ENCODE peak calls at places on chromosomes 4 and X, in four cellular contexts. One of them, this sample, is unnamed.

GRCh38 chrX:135396566-135396965 is 25.2 kb upstream of the SMIM10L2A start:
- DNase-seq in IMR-90: no peak
- DNase-seq in keratinocyte: no peak
- DNase-seq in PC-3: no peak
- DNase-seq in this sample: no peak

GRCh38 chrX:13750204-13750603 is 15.7 kb downstream of the OFD1 start:
- DNase-seq in IMR-90: peak; percentile 48
- DNase-seq in keratinocyte: no peak
- DNase-seq in PC-3: peak; percentile 78
- DNase-seq in this sample: peak; percentile 24

GRCh38 chrX:65587616-65588526 is 53.3 kb upstream of the LAS1L start:
- DNase-seq in IMR-90: peak; percentile 49
- DNase-seq in keratinocyte: no peak
- DNase-seq in PC-3: peak; percentile 74
- DNase-seq in this sample: peak; percentile 80

GRCh38 chr4:147096667-147097604 is 151.3 kb upstream of the TTC29 start:
- DNase-seq in IMR-90: peak; percentile 69
- DNase-seq in keratinocyte: peak; percentile 4
- DNase-seq in PC-3: peak; percentile 64
- DNase-seq in this sample: peak; percentile 38

GRCh38 chr4:123876640-123877039 is 480.0 kb downstream of the SPRY1 start:
- DNase-seq in IMR-90: no peak
- DNase-seq in keratinocyte: no peak
- DNase-seq in PC-3: no peak
- DNase-seq in this sample: no peak

GRCh38 chrX:106952988-106953387 is 32.8 kb downstream of the CLDN2 start:
- DNase-seq in IMR-90: no peak
- DNase-seq in keratinocyte: no peak
- DNase-seq in PC-3: peak; percentile 49
- DNase-seq in this sample: peak; percentile 6

GRCh38 chr4:151940926-151941617 is 180.3 kb upstream of the GATB start:
- DNase-seq in IMR-90: no peak
- DNase-seq in keratinocyte: no peak
- DNase-seq in PC-3: no peak
- DNase-seq in this sample: no peak

GRCh38 chrX:2697306-2697705 is 6.2 kb downstream of the CD99 start:
- DNase-seq in IMR-90: no peak
- DNase-seq in keratinocyte: no peak
- DNase-seq in PC-3: peak; percentile 59
- DNase-seq in this sample: no peak

GRCh38 chr4:82643994-82644730 is 82.4 kb upstream of the TMEM150C start:
- DNase-seq in IMR-90: peak; percentile 58
- DNase-seq in keratinocyte: no peak
- DNase-seq in PC-3: peak; percentile 56
- DNase-seq in this sample: no peak

GRCh38 chr4:138235419-138235952 is 6.7 kb downstream of the SLC7A11 start:
- DNase-seq in IMR-90: peak; percentile 97
- DNase-seq in keratinocyte: peak; percentile 63
- DNase-seq in PC-3: peak; percentile 86
- DNase-seq in this sample: peak; percentile 93

GRCh38 chr4:95293014-95293413 is 255.8 kb downstream of the UNC5C start:
- DNase-seq in IMR-90: no peak
- DNase-seq in keratinocyte: no peak
- DNase-seq in PC-3: no peak
- DNase-seq in this sample: peak; percentile 44

GRCh38 chrX:5042563-5042962 is 1186.1 kb downstream of the NLGN4X start:
- DNase-seq in IMR-90: no peak
- DNase-seq in keratinocyte: no peak
- DNase-seq in PC-3: no peak
- DNase-seq in this sample: no peak

GRCh38 chrX:56729152-56729557 is at the start of gene NBDY:
- DNase-seq in IMR-90: peak; percentile 37
- DNase-seq in keratinocyte: no peak
- DNase-seq in PC-3: peak; percentile 50
- DNase-seq in this sample: peak; percentile 56

GRCh38 chr4:118014831-118015230 is 19.5 kb upstream of the NDST3 start:
- DNase-seq in IMR-90: no peak
- DNase-seq in keratinocyte: no peak
- DNase-seq in PC-3: no peak
- DNase-seq in this sample: no peak

GRCh38 chrX:13373027-13373806 is 53.4 kb upstream of the ATXN3L start:
- DNase-seq in IMR-90: peak; percentile 70
- DNase-seq in keratinocyte: no peak
- DNase-seq in PC-3: peak; percentile 13
- DNase-seq in this sample: no peak

GRCh38 chr4:7044415-7044930 is 1.3 kb downstream of the TADA2B start:
- DNase-seq in IMR-90: no peak
- DNase-seq in keratinocyte: no peak
- DNase-seq in PC-3: no peak
- DNase-seq in this sample: no peak

GRCh38 chr4:139873111-139873866 is 207.7 kb downstream of the MGST2 start:
- DNase-seq in IMR-90: peak; percentile 34
- DNase-seq in keratinocyte: no peak
- DNase-seq in PC-3: no peak
- DNase-seq in this sample: peak; percentile 85

GRCh38 chr4:189185810-189186432 is 754.8 kb upstream of the FRG1 start:
- DNase-seq in IMR-90: no peak
- DNase-seq in keratinocyte: no peak
- DNase-seq in PC-3: no peak
- DNase-seq in this sample: no peak

GRCh38 chrX:38929966-38930421 is 128.7 kb downstream of the MID1IP1 start:
- DNase-seq in IMR-90: peak; percentile 87
- DNase-seq in keratinocyte: peak; percentile 5
- DNase-seq in PC-3: peak; percentile 53
- DNase-seq in this sample: peak; percentile 63

GRCh38 chr4:57110635-57111546 is 706 bp upstream of the IGFBP7 start:
- DNase-seq in IMR-90: peak; percentile 68
- DNase-seq in keratinocyte: no peak
- DNase-seq in PC-3: no peak
- DNase-seq in this sample: peak; percentile 81

GRCh38 chrX:47683171-47684145 is 24.5 kb upstream of the UXT start:
- DNase-seq in IMR-90: no peak
- DNase-seq in keratinocyte: no peak
- DNase-seq in PC-3: no peak
- DNase-seq in this sample: no peak

GRCh38 chr4:177427097-177427665 is 15.1 kb downstream of the AGA start:
- DNase-seq in IMR-90: peak; percentile 75
- DNase-seq in keratinocyte: no peak
- DNase-seq in PC-3: no peak
- DNase-seq in this sample: peak; percentile 52

GRCh38 chrX:105837227-105837626 is 14.9 kb downstream of the NRK start:
- DNase-seq in IMR-90: peak; percentile 78
- DNase-seq in keratinocyte: no peak
- DNase-seq in PC-3: peak; percentile 90
- DNase-seq in this sample: peak; percentile 95

GRCh38 chrX:16484338-16484737 is 165.6 kb upstream of the S100G start:
- DNase-seq in IMR-90: peak; percentile 97
- DNase-seq in keratinocyte: peak; percentile 91
- DNase-seq in PC-3: peak; percentile 95
- DNase-seq in this sample: peak; percentile 84

GRCh38 chr4:76687730-76688441 is 210.1 kb downstream of the SOWAHB start:
- DNase-seq in IMR-90: no peak
- DNase-seq in keratinocyte: no peak
- DNase-seq in PC-3: peak; percentile 19
- DNase-seq in this sample: no peak

GRCh38 chrX:49237060-49237459 is 1.8 kb downstream of the CCDC22 start:
- DNase-seq in IMR-90: no peak
- DNase-seq in keratinocyte: no peak
- DNase-seq in PC-3: no peak
- DNase-seq in this sample: no peak

DNA sequence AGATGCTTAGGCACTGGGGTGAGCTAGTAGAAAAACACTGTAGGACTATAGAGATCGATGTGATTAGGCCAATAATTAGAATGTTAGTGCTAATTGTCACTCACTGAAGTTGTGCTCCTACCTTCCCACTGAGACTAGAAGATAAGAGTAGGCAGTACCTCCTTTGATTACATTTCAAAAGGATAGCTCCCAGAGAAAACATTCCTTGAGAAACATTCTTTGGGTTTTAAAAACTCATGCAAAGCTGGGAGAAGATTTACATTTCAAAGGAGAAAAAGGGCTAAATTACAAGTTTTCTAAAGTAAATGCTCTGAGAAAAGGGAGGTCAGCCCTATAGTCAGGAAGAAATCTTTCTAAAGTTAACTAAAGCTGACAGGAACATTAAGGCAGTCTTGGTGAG is 860.3 kb upstream of the NDST4 start:
- DNase-seq in IMR-90: no peak
- DNase-seq in keratinocyte: no peak
- DNase-seq in PC-3: no peak
- DNase-seq in this sample: no peak
- H2AFZ ChIP-seq in IMR-90: no peak overlapping the region
- H2AFZ ChIP-seq in keratinocyte: peak overlapping the region; percentile 20
- H2AFZ ChIP-seq in PC-3: no peak overlapping the region
- H2AFZ ChIP-seq in this sample: no peak overlapping the region

GRCh38 chrX:72102760-72103159 is 29.0 kb downstream of the RTL5 start:
- DNase-seq in IMR-90: no peak
- DNase-seq in keratinocyte: no peak
- DNase-seq in PC-3: no peak
- DNase-seq in this sample: no peak
- H3K27me3 ChIP-seq in IMR-90: peaks cover 47% of the 10 kb centered on the region
- H3K27me3 ChIP-seq in keratinocyte: peaks cover 10% of the 10 kb centered on the region
- H3K27me3 ChIP-seq in PC-3: no peaks in the 10 kb centered on the region
- H3K27me3 ChIP-seq in this sample: no peaks in the 10 kb centered on the region

DNA sequence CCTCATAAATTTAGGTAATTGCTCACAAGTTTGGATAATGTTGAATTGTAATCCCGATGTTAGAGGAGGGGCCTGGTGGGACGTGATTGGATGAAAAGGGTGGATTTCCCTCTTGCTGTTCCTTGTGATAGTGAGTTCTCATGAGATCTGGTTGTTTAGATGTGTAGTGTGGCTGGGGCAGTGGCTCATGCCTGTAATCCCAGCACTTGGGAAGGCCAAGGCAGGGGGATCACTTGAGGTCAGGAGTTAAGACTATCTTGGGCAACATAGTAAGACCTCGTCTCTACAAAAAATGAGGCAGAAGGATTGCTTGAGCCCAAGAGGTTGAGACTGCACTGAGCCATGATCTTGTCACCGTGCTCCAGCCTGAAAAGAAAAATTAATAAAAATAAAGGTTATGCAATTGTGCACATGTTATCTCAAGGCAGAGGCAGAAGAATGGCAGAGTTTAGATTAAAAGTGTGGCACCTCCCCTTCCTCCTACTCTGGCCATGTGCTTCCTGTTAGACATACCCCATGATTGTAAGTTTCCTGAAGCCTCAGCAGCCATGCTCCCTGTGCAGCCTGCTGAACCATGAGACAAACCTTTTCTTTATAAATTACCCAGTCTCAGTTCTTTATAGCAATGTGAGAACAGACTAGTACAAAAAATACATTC is 36.5 kb downstream of the ERVMER34-1 start:
- DNase-seq in IMR-90: no peak
- DNase-seq in keratinocyte: no peak
- DNase-seq in PC-3: no peak
- DNase-seq in this sample: no peak
- H3K4me3 ChIP-seq in IMR-90: no peak overlapping the region
- H3K4me3 ChIP-seq in keratinocyte: no peak overlapping the region
- H3K4me3 ChIP-seq in PC-3: peak overlapping the region; percentile 82
- H3K4me3 ChIP-seq in this sample: no peak overlapping the region

GRCh38 chrX:153818571-153819397 is 11.6 kb downstream of the PDZD4 start:
- DNase-seq in IMR-90: no peak
- DNase-seq in keratinocyte: no peak
- DNase-seq in PC-3: peak; percentile 24
- DNase-seq in this sample: no peak

GRCh38 chrX:153821066-153821465 is 9.3 kb downstream of the PDZD4 start:
- DNase-seq in IMR-90: no peak
- DNase-seq in keratinocyte: no peak
- DNase-seq in PC-3: no peak
- DNase-seq in this sample: no peak

GRCh38 chrX:153817291-153817690 is 13.1 kb downstream of the PDZD4 start:
- DNase-seq in IMR-90: no peak
- DNase-seq in keratinocyte: no peak
- DNase-seq in PC-3: no peak
- DNase-seq in this sample: no peak

GRCh38 chrX:153820601-153821000 is 9.7 kb downstream of the PDZD4 start:
- DNase-seq in IMR-90: no peak
- DNase-seq in keratinocyte: no peak
- DNase-seq in PC-3: no peak
- DNase-seq in this sample: no peak

DNA sequence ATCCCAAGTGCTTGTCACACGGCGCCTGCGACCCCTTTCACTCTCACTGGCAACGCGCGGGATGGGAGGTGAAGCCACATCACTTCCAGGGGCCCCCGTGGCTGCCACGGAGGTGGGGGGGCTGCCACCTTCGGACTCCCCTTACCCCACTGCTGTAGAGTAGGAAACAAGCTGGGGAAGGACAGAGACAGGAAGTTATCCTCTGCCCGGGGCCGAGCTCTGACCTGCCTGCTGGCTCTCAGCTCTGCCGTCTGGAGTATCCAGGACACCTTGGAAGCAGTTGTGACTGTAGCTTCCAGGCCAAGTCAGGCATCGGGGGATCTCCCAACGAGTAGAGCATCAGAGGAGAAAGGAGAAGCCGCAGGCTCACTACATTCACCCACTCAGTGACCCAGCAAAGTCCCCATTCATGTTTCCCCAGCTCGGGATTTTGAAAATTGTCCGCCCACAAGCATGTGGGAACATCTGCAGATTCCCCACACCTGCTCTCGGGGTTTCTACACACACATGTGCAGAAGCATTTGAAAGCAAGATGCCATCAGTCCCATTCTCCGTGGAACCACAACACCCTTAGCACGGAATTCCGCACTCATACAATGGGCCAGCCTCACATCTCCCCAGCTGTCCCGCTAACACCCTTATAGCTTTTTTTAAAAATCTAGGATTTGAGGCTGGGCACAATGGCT is 10.8 kb downstream of the PDZD4 start:
- DNase-seq in IMR-90: no peak
- DNase-seq in keratinocyte: no peak
- DNase-seq in PC-3: no peak
- DNase-seq in this sample: no peak
- H2AFZ ChIP-seq in IMR-90: peak overlapping the region; percentile 66
- H2AFZ ChIP-seq in keratinocyte: no peak overlapping the region
- H2AFZ ChIP-seq in PC-3: peak overlapping the region; percentile 80
- H2AFZ ChIP-seq in this sample: no peak overlapping the region

GRCh38 chr4:3771167-3771809 is 5.1 kb downstream of the ADRA2C start:
- DNase-seq in IMR-90: no peak
- DNase-seq in keratinocyte: no peak
- DNase-seq in PC-3: no peak
- DNase-seq in this sample: no peak
- H3K27me3 ChIP-seq in IMR-90: peaks cover 79% of the 10 kb centered on the region
- H3K27me3 ChIP-seq in keratinocyte: peaks cover 42% of the 10 kb centered on the region
- H3K27me3 ChIP-seq in PC-3: peaks cover 17% of the 10 kb centered on the region
- H3K27me3 ChIP-seq in this sample: peaks cover 9% of the 10 kb centered on the region

DNA sequence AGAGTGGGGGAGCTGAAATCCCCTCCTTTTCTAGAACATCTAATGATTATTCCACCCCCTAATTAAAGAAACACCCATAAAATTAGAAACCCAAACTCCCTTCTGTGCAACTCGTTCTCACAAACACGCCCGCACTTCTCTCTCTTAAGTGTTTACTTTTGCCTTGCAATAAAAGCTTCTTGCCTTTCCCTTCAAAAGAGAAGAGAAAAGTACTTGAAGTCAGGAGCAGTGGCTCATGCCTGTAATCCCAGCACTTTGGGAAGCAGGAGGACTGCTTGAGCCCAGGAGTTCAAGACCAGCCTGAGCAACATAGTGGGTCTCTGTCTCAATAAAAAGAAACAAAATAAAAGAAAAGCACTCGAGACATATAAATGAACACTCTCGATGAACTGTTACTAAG is 3.6 kb upstream of the GPR173 start:
- DNase-seq in IMR-90: no peak
- DNase-seq in keratinocyte: no peak
- DNase-seq in PC-3: no peak
- DNase-seq in this sample: no peak
- H3K4me3 ChIP-seq in IMR-90: no peak overlapping the region
- H3K4me3 ChIP-seq in keratinocyte: no peak overlapping the region
- H3K4me3 ChIP-seq in PC-3: no peak overlapping the region
- H3K4me3 ChIP-seq in this sample: no peak overlapping the region

GRCh38 chr4:41285202-41285876 is 28.6 kb downstream of the UCHL1 start:
- DNase-seq in IMR-90: no peak
- DNase-seq in keratinocyte: no peak
- DNase-seq in PC-3: no peak
- DNase-seq in this sample: no peak
- H2AFZ ChIP-seq in IMR-90: no peak overlapping the region
- H2AFZ ChIP-seq in keratinocyte: no peak overlapping the region
- H2AFZ ChIP-seq in PC-3: no peak overlapping the region
- H2AFZ ChIP-seq in this sample: no peak overlapping the region

This sample was measured in fibroblast of lung.